ENCODE peak calls at places on chromosomes 7 and 10, in seven cellular contexts. V, P, H, W, S, Y and D are unnamed samples.

GRCh38 chr7:36207451-36208291 is 54.6 kb downstream of the EEPD1 start:
- DNase-seq in V (no peak), P (peak), H (peak), W (peak), S (peak), Y (peak), D (no peak)

GRCh38 chr10:21759232-21759631 is 225.2 kb downstream of the MLLT10 start:
- DNase-seq in V (no peak), P (no peak), H (no peak), W (no peak), S (no peak), Y (no peak), D (no peak)

GRCh38 chr7:8114175-8114574 is 145.6 kb downstream of the GLCCI1 start:
- DNase-seq in V (no peak), P (no peak), H (no peak), W (no peak), S (no peak), Y (no peak), D (no peak)

GRCh38 chr10:133009218-133009954 is 67.0 kb upstream of the CFAP46 start:
- DNase-seq in V (no peak), P (no peak), H (peak), W (peak), S (no peak), Y (peak), D (no peak)

GRCh38 chr7:1175967-1176851 is 16.2 kb upstream of the ZFAND2A start:
- DNase-seq in V (peak), P (peak), H (peak), W (peak), S (peak), Y (peak), D (peak)

GRCh38 chr7:97179454-97180104 is 62.1 kb downstream of the SDHAF3 start:
- DNase-seq in V (peak), P (peak), H (peak), W (peak), S (peak), Y (peak), D (no peak)

GRCh38 chr10:11698691-11699545 is 43.3 kb upstream of the ECHDC3 start:
- DNase-seq in V (peak), P (no peak), H (no peak), W (no peak), S (peak), Y (no peak), D (no peak)

GRCh38 chr7:74525881-74526280 is 72.2 kb downstream of the GTF2IRD1 start:
- DNase-seq in V (no peak), P (no peak), H (peak), W (no peak), S (no peak), Y (no peak), D (no peak)

GRCh38 chr7:131244259-131244852 is 83.3 kb upstream of the MKLN1 start:
- DNase-seq in V (no peak), P (peak), H (no peak), W (peak), S (peak), Y (peak), D (no peak)

GRCh38 chr7:3005257-3005656 is 38.4 kb downstream of the CARD11 start:
- DNase-seq in V (no peak), P (no peak), H (no peak), W (no peak), S (no peak), Y (no peak), D (no peak)

GRCh38 chr10:63084690-63085377 is 48.3 kb upstream of the NRBF2 start:
- DNase-seq in V (no peak), P (no peak), H (no peak), W (no peak), S (no peak), Y (no peak), D (no peak)

GRCh38 chr10:60951272-60951724 is 7.3 kb upstream of the RHOBTB1 start:
- DNase-seq in V (no peak), P (no peak), H (no peak), W (no peak), S (no peak), Y (no peak), D (no peak)

GRCh38 chr10:31756131-31757119 is 172.2 kb downstream of the ARHGAP12 start:
- DNase-seq in V (no peak), P (no peak), H (no peak), W (no peak), S (no peak), Y (no peak), D (no peak)

GRCh38 chr10:123361832-123362231 is 207.6 kb downstream of the BUB3 start:
- DNase-seq in V (no peak), P (no peak), H (no peak), W (no peak), S (no peak), Y (no peak), D (no peak)

GRCh38 chr7:92833024-92833765 is 3.2 kb downstream of the CDK6 start:
- DNase-seq in V (no peak), P (peak), H (peak), W (peak), S (peak), Y (peak), D (peak)

GRCh38 chr10:129863231-129863663 is 100.8 kb downstream of the EBF3 start:
- DNase-seq in V (no peak), P (peak), H (no peak), W (no peak), S (no peak), Y (no peak), D (no peak)

GRCh38 chr7:142867398-142868187 is 12.7 kb downstream of the EPHB6 start:
- DNase-seq in V (no peak), P (no peak), H (no peak), W (no peak), S (no peak), Y (no peak), D (no peak)

GRCh38 chr10:126628746-126629145 is 41.7 kb downstream of the C10orf90 start:
- DNase-seq in V (no peak), P (no peak), H (no peak), W (no peak), S (no peak), Y (no peak), D (no peak)

GRCh38 chr7:30173058-30173897 is 38.5 kb downstream of the MTURN start:
- DNase-seq in V (no peak), P (peak), H (peak), W (no peak), S (no peak), Y (no peak), D (peak)

GRCh38 chr7:50197547-50197946 is 104.5 kb upstream of the ZPBP start:
- DNase-seq in V (peak), P (no peak), H (no peak), W (no peak), S (no peak), Y (no peak), D (no peak)

GRCh38 chr7:114901771-114902170 is 20.1 kb upstream of the MDFIC start:
- DNase-seq in V (no peak), P (no peak), H (no peak), W (no peak), S (no peak), Y (no peak), D (no peak)

GRCh38 chr10:42985436-42986316 is 91.2 kb upstream of the RET start:
- DNase-seq in V (no peak), P (no peak), H (peak), W (no peak), S (no peak), Y (no peak), D (no peak)

GRCh38 chr10:95445223-95445836 is 115.8 kb downstream of the SORBS1 start:
- DNase-seq in V (no peak), P (no peak), H (peak), W (peak), S (peak), Y (peak), D (no peak)

GRCh38 chr10:33416209-33416608 is 81.7 kb upstream of the NRP1 start:
- DNase-seq in V (no peak), P (no peak), H (no peak), W (no peak), S (no peak), Y (no peak), D (no peak)

GRCh38 chr7:92527300-92528187 is 776 bp downstream of the PEX1 start:
- DNase-seq in V (peak), P (peak), H (peak), W (peak), S (no peak), Y (peak), D (peak)

GRCh38 chr10:63114031-63114814 is 18.9 kb upstream of the NRBF2 start:
- DNase-seq in V (no peak), P (no peak), H (peak), W (no peak), S (peak), Y (peak), D (peak)

GRCh38 chr7:31122649-31123058 is 70.5 kb downstream of the ADCYAP1R1 start:
- DNase-seq in V (no peak), P (peak), H (peak), W (peak), S (peak), Y (peak), D (peak)

GRCh38 chr10:43218206-43218950 is 48.5 kb downstream of the RASGEF1A start:
- DNase-seq in V (no peak), P (no peak), H (no peak), W (no peak), S (no peak), Y (no peak), D (no peak)

GRCh38 chr7:138151731-138152577 is 75.7 kb downstream of the AKR1D1 start:
- DNase-seq in V (no peak), P (no peak), H (no peak), W (no peak), S (no peak), Y (peak), D (no peak)
- TF ChIP-seq EP300 in V (no peak), P (no peak), H (no peak), W (no peak), S (no peak), Y (no peak), D (no peak)

GRCh38 chr10:125122566-125122965 is 37.8 kb downstream of the CTBP2 start:
- DNase-seq in V (no peak), P (no peak), H (no peak), W (no peak), S (no peak), Y (no peak), D (no peak)

GRCh38 chr10:125124907-125125306 is 35.5 kb downstream of the CTBP2 start:
- DNase-seq in V (no peak), P (peak), H (no peak), W (no peak), S (no peak), Y (no peak), D (no peak)

GRCh38 chr10:125121003-125121402 is 39.4 kb downstream of the CTBP2 start:
- DNase-seq in V (no peak), P (no peak), H (no peak), W (no peak), S (no peak), Y (no peak), D (no peak)

GRCh38 chr10:125124114-125124486 is 36.3 kb downstream of the CTBP2 start:
- DNase-seq in V (no peak), P (no peak), H (no peak), W (no peak), S (no peak), Y (no peak), D (no peak)

GRCh38 chr10:125123363-125124113 is 36.8 kb downstream of the CTBP2 start:
- DNase-seq in V (no peak), P (no peak), H (peak), W (peak), S (peak), Y (peak), D (no peak)
- TF ChIP-seq EP300 in V (no peak), P (no peak), H (no peak), W (peak), S (no peak), Y (peak), D (no peak)

DNA sequence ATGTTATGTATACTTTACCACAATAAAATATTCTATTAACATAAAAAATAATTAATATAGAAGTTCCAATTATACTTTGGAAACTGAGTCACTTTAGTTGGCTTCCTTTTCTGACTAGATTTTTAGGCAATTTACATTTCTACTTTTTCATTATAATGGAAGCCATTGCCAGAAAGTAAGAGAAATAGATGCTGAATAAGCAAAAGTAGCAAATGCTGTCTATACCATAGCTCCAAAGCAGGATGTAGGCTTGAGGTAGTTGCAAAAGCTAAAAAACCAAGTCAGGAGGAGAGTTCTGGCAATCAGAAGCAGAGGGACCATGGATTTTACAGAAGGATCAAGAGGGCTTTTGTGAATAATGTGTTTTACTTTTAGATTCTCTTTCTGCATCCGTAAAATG is 262.4 kb upstream of the TMEM229A start:
- DNase-seq in V (no peak), P (no peak), H (no peak), W (no peak), S (no peak), Y (no peak), D (no peak)
- TF ChIP-seq EP300 in V (no peak), P (no peak), H (no peak), W (no peak), S (no peak), Y (no peak), D (no peak)

GRCh38 chr10:28211759-28212158 is 91.1 kb downstream of the MPP7 start:
- DNase-seq in V (no peak), P (no peak), H (no peak), W (no peak), S (no peak), Y (no peak), D (no peak)
- TF ChIP-seq EP300 in V (no peak), P (no peak), H (no peak), W (no peak), S (no peak), Y (no peak), D (no peak)

GRCh38 chr7:125683156-125683555 is 753.5 kb upstream of the POT1 start:
- DNase-seq in V (no peak), P (no peak), H (no peak), W (no peak), S (no peak), Y (no peak), D (no peak)
- TF ChIP-seq EP300 in V (no peak), P (no peak), H (no peak), W (no peak), S (no peak), Y (no peak), D (no peak)

DNA sequence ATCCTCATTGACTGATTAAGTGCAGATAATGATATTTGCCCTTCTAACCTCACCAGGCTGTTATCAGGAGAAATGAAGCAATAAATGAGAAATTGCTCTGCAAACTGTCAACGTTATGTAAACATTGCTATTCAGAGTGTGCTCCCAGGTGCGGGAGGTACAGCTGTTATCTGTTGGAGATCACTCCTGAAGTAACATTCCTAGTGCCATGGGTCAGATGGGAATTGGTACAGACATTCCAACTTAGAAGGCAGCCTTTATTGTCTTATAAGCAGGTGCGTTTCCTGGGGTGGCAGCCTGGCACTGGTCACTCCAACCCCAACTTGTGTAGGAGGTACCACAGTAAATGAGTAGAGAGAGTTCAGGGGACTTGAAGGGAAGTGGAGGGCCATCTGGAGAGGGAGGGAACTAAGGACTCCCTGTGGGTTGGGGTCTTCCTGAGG is 36.8 kb downstream of the HK1 start:
- DNase-seq in V (no peak), P (no peak), H (no peak), W (no peak), S (no peak), Y (no peak), D (no peak)
- TF ChIP-seq EP300 in V (no peak), P (no peak), H (no peak), W (no peak), S (no peak), Y (no peak), D (no peak)

GRCh38 chr7:107169120-107170050 is 582 bp downstream of the HBP1 start:
- DNase-seq in V (peak), P (peak), H (peak), W (peak), S (peak), Y (peak), D (peak)
- TF ChIP-seq EP300 in V (peak), P (peak), H (no peak), W (peak), S (peak), Y (peak), D (no peak)

GRCh38 chr7:45013465-45013967 is 13.5 kb downstream of the CCM2 start:
- DNase-seq in V (no peak), P (no peak), H (no peak), W (no peak), S (no peak), Y (no peak), D (no peak)
- TF ChIP-seq EP300 in V (no peak), P (no peak), H (no peak), W (no peak), S (no peak), Y (no peak), D (no peak)